ENCODE peak calls at places on chromosomes 3 and 15, in seven cellular contexts. One of them, this sample, is unnamed.
A peak's percentile ranks its signal among the peaks of the same experiment; 100 is the strongest.

GRCh38 chr15:74781673-74782595 is at the start of gene CSK:
- DNase-seq in fibroblast of lung: peak; percentile 61
- DNase-seq in nephron progenitor cell: peak; percentile 84
- DNase-seq in neuronal stem cell: peak; percentile 73
- DNase-seq in thoracic aorta: no peak
- DNase-seq in iPS DF 6.9: no peak
- DNase-seq in esophagus squamous epithelium: no peak
- DNase-seq in this sample: peak; percentile 99

GRCh38 chr15:78170848-78171773 is 21.9 kb downstream of the IDH3A start:
- DNase-seq in thoracic aorta: no peak
- DNase-seq in fibroblast of lung: no peak
- DNase-seq in nephron progenitor cell: no peak
- DNase-seq in esophagus squamous epithelium: no peak
- DNase-seq in iPS DF 6.9: no peak
- DNase-seq in neuronal stem cell: no peak
- DNase-seq in this sample: no peak

GRCh38 chr3:192417012-192417411 is 310.3 kb downstream of the FGF12 start:
- DNase-seq in nephron progenitor cell: no peak
- DNase-seq in thoracic aorta: no peak
- DNase-seq in esophagus squamous epithelium: no peak
- DNase-seq in iPS DF 6.9: no peak
- DNase-seq in fibroblast of lung: no peak
- DNase-seq in neuronal stem cell: no peak
- DNase-seq in this sample: no peak

GRCh38 chr3:63343674-63344073 is 65.6 kb downstream of the SYNPR start:
- DNase-seq in nephron progenitor cell: no peak
- DNase-seq in iPS DF 6.9: no peak
- DNase-seq in thoracic aorta: peak; percentile 4
- DNase-seq in esophagus squamous epithelium: no peak
- DNase-seq in neuronal stem cell: no peak
- DNase-seq in fibroblast of lung: peak; percentile 98
- DNase-seq in this sample: peak; percentile 86

GRCh38 chr15:62344806-62345539 is 179.9 kb upstream of the C2CD4B start:
- DNase-seq in fibroblast of lung: peak; percentile 57
- DNase-seq in thoracic aorta: no peak
- DNase-seq in esophagus squamous epithelium: no peak
- DNase-seq in nephron progenitor cell: peak; percentile 61
- DNase-seq in iPS DF 6.9: peak; percentile 74
- DNase-seq in neuronal stem cell: peak; percentile 68
- DNase-seq in this sample: peak; percentile 48

GRCh38 chr3:69339766-69340165 is 46.1 kb downstream of the FRMD4B start:
- DNase-seq in iPS DF 6.9: no peak
- DNase-seq in thoracic aorta: no peak
- DNase-seq in neuronal stem cell: no peak
- DNase-seq in nephron progenitor cell: no peak
- DNase-seq in esophagus squamous epithelium: no peak
- DNase-seq in fibroblast of lung: no peak
- DNase-seq in this sample: no peak

GRCh38 chr15:59609730-59610712 is 1.6 kb upstream of the GCNT3 start:
- DNase-seq in iPS DF 6.9: no peak
- DNase-seq in thoracic aorta: no peak
- DNase-seq in esophagus squamous epithelium: no peak
- DNase-seq in neuronal stem cell: no peak
- DNase-seq in fibroblast of lung: peak; percentile 2
- DNase-seq in nephron progenitor cell: no peak
- DNase-seq in this sample: no peak

GRCh38 chr15:101501703-101502373 is 12.3 kb upstream of the PCSK6 start:
- DNase-seq in thoracic aorta: no peak
- DNase-seq in fibroblast of lung: no peak
- DNase-seq in iPS DF 6.9: peak; percentile 18
- DNase-seq in nephron progenitor cell: peak; percentile 64
- DNase-seq in neuronal stem cell: peak; percentile 30
- DNase-seq in esophagus squamous epithelium: no peak
- DNase-seq in this sample: peak; percentile 78

GRCh38 chr15:98413973-98414546 is 234.3 kb upstream of the IGF1R start:
- DNase-seq in iPS DF 6.9: no peak
- DNase-seq in thoracic aorta: no peak
- DNase-seq in fibroblast of lung: no peak
- DNase-seq in nephron progenitor cell: no peak
- DNase-seq in neuronal stem cell: no peak
- DNase-seq in esophagus squamous epithelium: no peak
- DNase-seq in this sample: no peak

GRCh38 chr15:23628612-23629233 is 18.9 kb downstream of the MAGEL2 start:
- DNase-seq in neuronal stem cell: no peak
- DNase-seq in esophagus squamous epithelium: no peak
- DNase-seq in thoracic aorta: no peak
- DNase-seq in fibroblast of lung: no peak
- DNase-seq in nephron progenitor cell: no peak
- DNase-seq in iPS DF 6.9: no peak
- DNase-seq in this sample: no peak

GRCh38 chr15:47945869-47946666 is 174.7 kb upstream of the SLC24A5 start:
- DNase-seq in iPS DF 6.9: no peak
- DNase-seq in fibroblast of lung: no peak
- DNase-seq in thoracic aorta: no peak
- DNase-seq in nephron progenitor cell: no peak
- DNase-seq in esophagus squamous epithelium: no peak
- DNase-seq in neuronal stem cell: no peak
- DNase-seq in this sample: no peak

GRCh38 chr15:65092046-65092770 is 15.7 kb downstream of the KBTBD13 start:
- DNase-seq in fibroblast of lung: no peak
- DNase-seq in nephron progenitor cell: no peak
- DNase-seq in esophagus squamous epithelium: no peak
- DNase-seq in thoracic aorta: no peak
- DNase-seq in neuronal stem cell: no peak
- DNase-seq in iPS DF 6.9: no peak
- DNase-seq in this sample: no peak

GRCh38 chr3:52396907-52397591 is 47.9 kb downstream of the SEMA3G start:
- DNase-seq in iPS DF 6.9: no peak
- DNase-seq in esophagus squamous epithelium: no peak
- DNase-seq in nephron progenitor cell: no peak
- DNase-seq in thoracic aorta: no peak
- DNase-seq in neuronal stem cell: no peak
- DNase-seq in fibroblast of lung: no peak
- DNase-seq in this sample: no peak

GRCh38 chr15:58777107-58777506 is 6.0 kb downstream of the MINDY2 start:
- DNase-seq in thoracic aorta: no peak
- DNase-seq in iPS DF 6.9: no peak
- DNase-seq in fibroblast of lung: no peak
- DNase-seq in esophagus squamous epithelium: no peak
- DNase-seq in nephron progenitor cell: no peak
- DNase-seq in neuronal stem cell: no peak
- DNase-seq in this sample: no peak

GRCh38 chr3:169340055-169340454 is 323.5 kb downstream of the MECOM start:
- DNase-seq in thoracic aorta: no peak
- DNase-seq in fibroblast of lung: no peak
- DNase-seq in iPS DF 6.9: no peak
- DNase-seq in nephron progenitor cell: no peak
- DNase-seq in esophagus squamous epithelium: no peak
- DNase-seq in neuronal stem cell: no peak
- DNase-seq in this sample: no peak

GRCh38 chr3:145357453-145357852 is 803.5 kb downstream of the PLOD2 start:
- DNase-seq in nephron progenitor cell: no peak
- DNase-seq in thoracic aorta: no peak
- DNase-seq in iPS DF 6.9: no peak
- DNase-seq in fibroblast of lung: peak; percentile 4
- DNase-seq in neuronal stem cell: no peak
- DNase-seq in esophagus squamous epithelium: no peak
- DNase-seq in this sample: no peak

GRCh38 chr15:70091649-70092461 is 5.9 kb downstream of the TLE3 start:
- DNase-seq in esophagus squamous epithelium: no peak
- DNase-seq in thoracic aorta: no peak
- DNase-seq in iPS DF 6.9: no peak
- DNase-seq in fibroblast of lung: peak; percentile 28
- DNase-seq in neuronal stem cell: no peak
- DNase-seq in nephron progenitor cell: no peak
- DNase-seq in this sample: no peak

GRCh38 chr15:68969298-68969697 is 39.0 kb downstream of the SPESP1 start:
- DNase-seq in nephron progenitor cell: no peak
- DNase-seq in neuronal stem cell: no peak
- DNase-seq in esophagus squamous epithelium: no peak
- DNase-seq in thoracic aorta: no peak
- DNase-seq in fibroblast of lung: no peak
- DNase-seq in iPS DF 6.9: no peak
- DNase-seq in this sample: no peak

GRCh38 chr15:58498821-58499580 is 67.2 kb downstream of the LIPC start:
- DNase-seq in fibroblast of lung: peak; percentile 85
- DNase-seq in thoracic aorta: no peak
- DNase-seq in nephron progenitor cell: no peak
- DNase-seq in neuronal stem cell: no peak
- DNase-seq in iPS DF 6.9: no peak
- DNase-seq in esophagus squamous epithelium: no peak
- DNase-seq in this sample: peak; percentile 90

GRCh38 chr3:101850327-101851048 is 1.2 kb downstream of the NFKBIZ start:
- DNase-seq in iPS DF 6.9: no peak
- DNase-seq in neuronal stem cell: no peak
- DNase-seq in esophagus squamous epithelium: no peak
- DNase-seq in fibroblast of lung: peak; percentile 77
- DNase-seq in thoracic aorta: no peak
- DNase-seq in nephron progenitor cell: no peak
- DNase-seq in this sample: peak; percentile 52

GRCh38 chr3:178198329-178198728 is 337.9 kb upstream of the KCNMB2 start:
- DNase-seq in iPS DF 6.9: no peak
- DNase-seq in neuronal stem cell: no peak
- DNase-seq in esophagus squamous epithelium: no peak
- DNase-seq in thoracic aorta: no peak
- DNase-seq in nephron progenitor cell: no peak
- DNase-seq in fibroblast of lung: no peak
- DNase-seq in this sample: peak; percentile 16

GRCh38 chr3:31721709-31722108 is 189.0 kb downstream of the STT3B start:
- DNase-seq in thoracic aorta: no peak
- DNase-seq in fibroblast of lung: peak; percentile 69
- DNase-seq in nephron progenitor cell: no peak
- DNase-seq in iPS DF 6.9: no peak
- DNase-seq in esophagus squamous epithelium: no peak
- DNase-seq in neuronal stem cell: no peak
- DNase-seq in this sample: no peak

GRCh38 chr15:64716452-64716851 is 58.9 kb downstream of the RBPMS2 start:
- DNase-seq in nephron progenitor cell: no peak
- DNase-seq in thoracic aorta: no peak
- DNase-seq in iPS DF 6.9: no peak
- DNase-seq in neuronal stem cell: no peak
- DNase-seq in esophagus squamous epithelium: no peak
- DNase-seq in fibroblast of lung: no peak
- DNase-seq in this sample: no peak

GRCh38 chr3:29441020-29441324 is 160.1 kb downstream of the RBMS3 start:
- DNase-seq in esophagus squamous epithelium: no peak
- DNase-seq in iPS DF 6.9: no peak
- DNase-seq in nephron progenitor cell: peak; percentile 6
- DNase-seq in thoracic aorta: no peak
- DNase-seq in neuronal stem cell: no peak
- DNase-seq in fibroblast of lung: no peak
- DNase-seq in this sample: no peak

GRCh38 chr15:72491768-72492167 is 17.6 kb downstream of the ARIH1 start:
- DNase-seq in fibroblast of lung: peak; percentile 73
- DNase-seq in esophagus squamous epithelium: no peak
- DNase-seq in thoracic aorta: no peak
- DNase-seq in nephron progenitor cell: no peak
- DNase-seq in iPS DF 6.9: no peak
- DNase-seq in neuronal stem cell: no peak
- DNase-seq in this sample: peak; percentile 52

GRCh38 chr3:38587548-38588131 is 61.8 kb downstream of the SCN5A start:
- DNase-seq in neuronal stem cell: no peak
- DNase-seq in fibroblast of lung: no peak
- DNase-seq in esophagus squamous epithelium: no peak
- DNase-seq in nephron progenitor cell: no peak
- DNase-seq in iPS DF 6.9: no peak
- DNase-seq in thoracic aorta: no peak
- DNase-seq in this sample: no peak

GRCh38 chr15:77243146-77243545 is 172.2 kb upstream of the TSPAN3 start:
- DNase-seq in esophagus squamous epithelium: no peak
- DNase-seq in thoracic aorta: no peak
- DNase-seq in fibroblast of lung: peak; percentile 18
- DNase-seq in nephron progenitor cell: no peak
- DNase-seq in iPS DF 6.9: no peak
- DNase-seq in neuronal stem cell: no peak
- DNase-seq in this sample: no peak

GRCh38 chr15:28935316-28935715 is 49.5 kb downstream of the APBA2 start:
- DNase-seq in esophagus squamous epithelium: no peak
- DNase-seq in thoracic aorta: no peak
- DNase-seq in iPS DF 6.9: no peak
- DNase-seq in fibroblast of lung: no peak
- DNase-seq in nephron progenitor cell: peak; percentile 51
- DNase-seq in neuronal stem cell: no peak
- DNase-seq in this sample: no peak

GRCh38 chr3:169771651-169772529 is 1.3 kb upstream of the MYNN start:
- DNase-seq in iPS DF 6.9: peak; percentile 33
- DNase-seq in esophagus squamous epithelium: no peak
- DNase-seq in nephron progenitor cell: peak; percentile 65
- DNase-seq in thoracic aorta: no peak
- DNase-seq in neuronal stem cell: peak; percentile 92
- DNase-seq in fibroblast of lung: peak; percentile 89
- DNase-seq in this sample: peak; percentile 28

GRCh38 chr3:82293867-82294266 is 532.4 kb upstream of the GBE1 start:
- DNase-seq in nephron progenitor cell: no peak
- DNase-seq in iPS DF 6.9: no peak
- DNase-seq in esophagus squamous epithelium: no peak
- DNase-seq in fibroblast of lung: no peak
- DNase-seq in neuronal stem cell: no peak
- DNase-seq in thoracic aorta: no peak
- DNase-seq in this sample: no peak

GRCh38 chr15:40904552-40905201 is 10.4 kb downstream of the VPS18 start:
- DNase-seq in fibroblast of lung: no peak
- DNase-seq in esophagus squamous epithelium: no peak
- DNase-seq in nephron progenitor cell: no peak
- DNase-seq in iPS DF 6.9: no peak
- DNase-seq in thoracic aorta: no peak
- DNase-seq in neuronal stem cell: no peak
- DNase-seq in this sample: no peak

GRCh38 chr3:185715091-185715490 is 109.8 kb downstream of the IGF2BP2 start:
- DNase-seq in nephron progenitor cell: no peak
- DNase-seq in thoracic aorta: no peak
- DNase-seq in neuronal stem cell: peak; percentile 50
- DNase-seq in esophagus squamous epithelium: no peak
- DNase-seq in iPS DF 6.9: peak; percentile 35
- DNase-seq in fibroblast of lung: no peak
- DNase-seq in this sample: peak; percentile 60

GRCh38 chr3:94032187-94032586 is 3.8 kb upstream of the STX19 start:
- DNase-seq in esophagus squamous epithelium: no peak
- DNase-seq in neuronal stem cell: no peak
- DNase-seq in thoracic aorta: no peak
- DNase-seq in nephron progenitor cell: no peak
- DNase-seq in iPS DF 6.9: no peak
- DNase-seq in fibroblast of lung: no peak
- DNase-seq in this sample: peak; percentile 11

GRCh38 chr3:72178463-72179106 is 393.6 kb upstream of the PROK2 start:
- DNase-seq in nephron progenitor cell: no peak
- DNase-seq in fibroblast of lung: no peak
- DNase-seq in neuronal stem cell: no peak
- DNase-seq in iPS DF 6.9: no peak
- DNase-seq in thoracic aorta: no peak
- DNase-seq in esophagus squamous epithelium: no peak
- DNase-seq in this sample: no peak

GRCh38 chr3:187136936-187137335 is 2.4 kb downstream of the RPL39L start:
- DNase-seq in iPS DF 6.9: no peak
- DNase-seq in esophagus squamous epithelium: no peak
- DNase-seq in nephron progenitor cell: no peak
- DNase-seq in thoracic aorta: no peak
- DNase-seq in neuronal stem cell: no peak
- DNase-seq in fibroblast of lung: peak; percentile 27
- DNase-seq in this sample: peak; percentile 35

GRCh38 chr15:101003076-101003475 is 83.9 kb downstream of the LRRK1 start:
- DNase-seq in fibroblast of lung: no peak
- DNase-seq in thoracic aorta: no peak
- DNase-seq in neuronal stem cell: no peak
- DNase-seq in iPS DF 6.9: no peak
- DNase-seq in nephron progenitor cell: no peak
- DNase-seq in esophagus squamous epithelium: no peak
- DNase-seq in this sample: no peak

GRCh38 chr15:59918994-59919951 is 84.8 kb upstream of the FOXB1 start:
- DNase-seq in thoracic aorta: no peak
- DNase-seq in fibroblast of lung: no peak
- DNase-seq in iPS DF 6.9: no peak
- DNase-seq in nephron progenitor cell: no peak
- DNase-seq in esophagus squamous epithelium: no peak
- DNase-seq in neuronal stem cell: no peak
- DNase-seq in this sample: peak; percentile 26

GRCh38 chr3:156396851-156397250 is 158.1 kb downstream of the SSR3 start:
- DNase-seq in fibroblast of lung: no peak
- DNase-seq in esophagus squamous epithelium: no peak
- DNase-seq in nephron progenitor cell: no peak
- DNase-seq in neuronal stem cell: no peak
- DNase-seq in iPS DF 6.9: no peak
- DNase-seq in thoracic aorta: no peak
- DNase-seq in this sample: peak; percentile 40